ENCODE peak calls at places on chromosome 3, in ten cellular contexts. One of them, this sample, is unnamed.

GRCh38 chr3:42708611-42709151 is 6.1 kb upstream of the HHATL start:
- DNase-seq in right lobe of liver: no peak
- DNase-seq in AG04450: no peak
- DNase-seq in SK-N-SH: no peak
- DNase-seq in astrocyte of the cerebellum: no peak
- DNase-seq in Calu3: no peak
- DNase-seq in cardiac muscle cell: no peak
- DNase-seq in fibroblast of mammary gland: no peak
- DNase-seq in adrenal gland: peak
- DNase-seq in endothelial cell: no peak
- DNase-seq in this sample: no peak

GRCh38 chr3:19173945-19174344 is 25.6 kb downstream of the KCNH8 start:
- DNase-seq in fibroblast of mammary gland: no peak
- DNase-seq in adrenal gland: no peak
- DNase-seq in AG04450: no peak
- DNase-seq in SK-N-SH: peak
- DNase-seq in right lobe of liver: no peak
- DNase-seq in Calu3: no peak
- DNase-seq in astrocyte of the cerebellum: no peak
- DNase-seq in cardiac muscle cell: no peak
- DNase-seq in endothelial cell: no peak
- DNase-seq in this sample: no peak

GRCh38 chr3:27293954-27294353 is 75.2 kb downstream of the NEK10 start:
- DNase-seq in fibroblast of mammary gland: no peak
- DNase-seq in astrocyte of the cerebellum: no peak
- DNase-seq in SK-N-SH: no peak
- DNase-seq in cardiac muscle cell: peak
- DNase-seq in adrenal gland: no peak
- DNase-seq in AG04450: peak
- DNase-seq in right lobe of liver: no peak
- DNase-seq in Calu3: no peak
- DNase-seq in endothelial cell: no peak
- DNase-seq in this sample: no peak

GRCh38 chr3:126113733-126114132 is 29.8 kb upstream of the SLC41A3 start:
- DNase-seq in endothelial cell: peak
- DNase-seq in right lobe of liver: no peak
- DNase-seq in AG04450: no peak
- DNase-seq in Calu3: peak
- DNase-seq in fibroblast of mammary gland: no peak
- DNase-seq in astrocyte of the cerebellum: no peak
- DNase-seq in cardiac muscle cell: peak
- DNase-seq in SK-N-SH: peak
- DNase-seq in adrenal gland: no peak
- DNase-seq in this sample: no peak

GRCh38 chr3:185188816-185189215 is 36.0 kb upstream of the C3orf70 start:
- DNase-seq in endothelial cell: no peak
- DNase-seq in adrenal gland: no peak
- DNase-seq in astrocyte of the cerebellum: no peak
- DNase-seq in right lobe of liver: no peak
- DNase-seq in AG04450: no peak
- DNase-seq in fibroblast of mammary gland: no peak
- DNase-seq in SK-N-SH: no peak
- DNase-seq in Calu3: no peak
- DNase-seq in cardiac muscle cell: no peak
- DNase-seq in this sample: no peak

GRCh38 chr3:190086191-190086590 is 34.5 kb downstream of the P3H2 start:
- DNase-seq in AG04450: no peak
- DNase-seq in SK-N-SH: no peak
- DNase-seq in fibroblast of mammary gland: no peak
- DNase-seq in endothelial cell: no peak
- DNase-seq in Calu3: no peak
- DNase-seq in cardiac muscle cell: peak
- DNase-seq in right lobe of liver: no peak
- DNase-seq in astrocyte of the cerebellum: no peak
- DNase-seq in adrenal gland: no peak
- DNase-seq in this sample: no peak

GRCh38 chr3:125203731-125204130 is 8.8 kb downstream of the SLC12A8 start:
- DNase-seq in adrenal gland: no peak
- DNase-seq in Calu3: no peak
- DNase-seq in fibroblast of mammary gland: no peak
- DNase-seq in SK-N-SH: no peak
- DNase-seq in astrocyte of the cerebellum: no peak
- DNase-seq in right lobe of liver: no peak
- DNase-seq in endothelial cell: no peak
- DNase-seq in cardiac muscle cell: no peak
- DNase-seq in AG04450: no peak
- DNase-seq in this sample: no peak

GRCh38 chr3:48433472-48434118 is 3.7 kb upstream of the PLXNB1 start:
- DNase-seq in endothelial cell: no peak
- DNase-seq in Calu3: peak
- DNase-seq in SK-N-SH: no peak
- DNase-seq in right lobe of liver: no peak
- DNase-seq in cardiac muscle cell: no peak
- DNase-seq in fibroblast of mammary gland: peak
- DNase-seq in AG04450: no peak
- DNase-seq in astrocyte of the cerebellum: no peak
- DNase-seq in adrenal gland: no peak
- DNase-seq in this sample: no peak

GRCh38 chr3:51955893-51956770 is 951 bp downstream of the GPR62 start:
- DNase-seq in adrenal gland: peak
- DNase-seq in SK-N-SH: peak
- DNase-seq in endothelial cell: peak
- DNase-seq in Calu3: peak
- DNase-seq in right lobe of liver: peak
- DNase-seq in fibroblast of mammary gland: peak
- DNase-seq in AG04450: no peak
- DNase-seq in cardiac muscle cell: peak
- DNase-seq in astrocyte of the cerebellum: no peak
- DNase-seq in this sample: no peak

GRCh38 chr3:15601046-15601398 is 347 bp downstream of the HACL1 start:
- DNase-seq in cardiac muscle cell: no peak
- DNase-seq in astrocyte of the cerebellum: no peak
- DNase-seq in AG04450: no peak
- DNase-seq in right lobe of liver: no peak
- DNase-seq in SK-N-SH: no peak
- DNase-seq in endothelial cell: no peak
- DNase-seq in fibroblast of mammary gland: no peak
- DNase-seq in adrenal gland: no peak
- DNase-seq in Calu3: no peak
- DNase-seq in this sample: no peak

GRCh38 chr3:5431811-5432378 is 244.4 kb downstream of the EDEM1 start:
- DNase-seq in endothelial cell: no peak
- DNase-seq in fibroblast of mammary gland: no peak
- DNase-seq in astrocyte of the cerebellum: no peak
- DNase-seq in AG04450: no peak
- DNase-seq in cardiac muscle cell: no peak
- DNase-seq in Calu3: no peak
- DNase-seq in adrenal gland: no peak
- DNase-seq in SK-N-SH: no peak
- DNase-seq in right lobe of liver: no peak
- DNase-seq in this sample: no peak

GRCh38 chr3:61663728-61664492 is 102.5 kb downstream of the PTPRG start:
- DNase-seq in astrocyte of the cerebellum: peak
- DNase-seq in fibroblast of mammary gland: peak
- DNase-seq in cardiac muscle cell: no peak
- DNase-seq in AG04450: peak
- DNase-seq in right lobe of liver: no peak
- DNase-seq in adrenal gland: no peak
- DNase-seq in Calu3: no peak
- DNase-seq in endothelial cell: no peak
- DNase-seq in SK-N-SH: peak
- DNase-seq in this sample: peak

GRCh38 chr3:46917257-46917656 is 39.7 kb downstream of the PTH1R start:
- DNase-seq in cardiac muscle cell: no peak
- DNase-seq in SK-N-SH: no peak
- DNase-seq in astrocyte of the cerebellum: no peak
- DNase-seq in right lobe of liver: no peak
- DNase-seq in fibroblast of mammary gland: peak
- DNase-seq in Calu3: no peak
- DNase-seq in adrenal gland: no peak
- DNase-seq in endothelial cell: no peak
- DNase-seq in AG04450: no peak
- DNase-seq in this sample: no peak

GRCh38 chr3:169085827-169086226 is 577.7 kb downstream of the MECOM start:
- DNase-seq in right lobe of liver: no peak
- DNase-seq in astrocyte of the cerebellum: peak
- DNase-seq in endothelial cell: no peak
- DNase-seq in cardiac muscle cell: no peak
- DNase-seq in fibroblast of mammary gland: peak
- DNase-seq in AG04450: peak
- DNase-seq in SK-N-SH: no peak
- DNase-seq in Calu3: no peak
- DNase-seq in adrenal gland: no peak
- DNase-seq in this sample: peak

GRCh38 chr3:45001738-45002137 is 24.4 kb upstream of the CLEC3B start:
- DNase-seq in AG04450: no peak
- DNase-seq in Calu3: no peak
- DNase-seq in astrocyte of the cerebellum: no peak
- DNase-seq in right lobe of liver: no peak
- DNase-seq in adrenal gland: no peak
- DNase-seq in endothelial cell: no peak
- DNase-seq in fibroblast of mammary gland: no peak
- DNase-seq in SK-N-SH: no peak
- DNase-seq in cardiac muscle cell: no peak
- DNase-seq in this sample: no peak
- TF ChIP-seq CTCF in AG04450: peak
- TF ChIP-seq CTCF in Calu3: no peak
- TF ChIP-seq CTCF in astrocyte of the cerebellum: no peak
- TF ChIP-seq CTCF in right lobe of liver: no peak
- TF ChIP-seq CTCF in adrenal gland: no peak
- TF ChIP-seq CTCF in endothelial cell: no peak
- TF ChIP-seq CTCF in fibroblast of mammary gland: peak
- TF ChIP-seq CTCF in SK-N-SH: peak
- TF ChIP-seq CTCF in cardiac muscle cell: no peak
- TF ChIP-seq CTCF in this sample: no peak

GRCh38 chr3:113279686-113280085 is 68.3 kb downstream of the BOC start:
- DNase-seq in endothelial cell: no peak
- DNase-seq in right lobe of liver: no peak
- DNase-seq in astrocyte of the cerebellum: no peak
- DNase-seq in adrenal gland: no peak
- DNase-seq in cardiac muscle cell: no peak
- DNase-seq in fibroblast of mammary gland: no peak
- DNase-seq in SK-N-SH: no peak
- DNase-seq in AG04450: no peak
- DNase-seq in Calu3: no peak
- DNase-seq in this sample: no peak
- TF ChIP-seq CTCF in endothelial cell: no peak
- TF ChIP-seq CTCF in right lobe of liver: no peak
- TF ChIP-seq CTCF in astrocyte of the cerebellum: no peak
- TF ChIP-seq CTCF in adrenal gland: no peak
- TF ChIP-seq CTCF in cardiac muscle cell: no peak
- TF ChIP-seq CTCF in fibroblast of mammary gland: no peak
- TF ChIP-seq CTCF in SK-N-SH: no peak
- TF ChIP-seq CTCF in AG04450: no peak
- TF ChIP-seq CTCF in Calu3: no peak
- TF ChIP-seq CTCF in this sample: no peak

GRCh38 chr3:101544181-101544850 is 17.4 kb upstream of the TRMT10C start:
- DNase-seq in cardiac muscle cell: no peak
- DNase-seq in astrocyte of the cerebellum: no peak
- DNase-seq in Calu3: no peak
- DNase-seq in endothelial cell: no peak
- DNase-seq in fibroblast of mammary gland: no peak
- DNase-seq in AG04450: no peak
- DNase-seq in right lobe of liver: no peak
- DNase-seq in SK-N-SH: no peak
- DNase-seq in adrenal gland: no peak
- DNase-seq in this sample: no peak
- TF ChIP-seq CTCF in cardiac muscle cell: peak
- TF ChIP-seq CTCF in astrocyte of the cerebellum: no peak
- TF ChIP-seq CTCF in Calu3: no peak
- TF ChIP-seq CTCF in endothelial cell: no peak
- TF ChIP-seq CTCF in fibroblast of mammary gland: no peak
- TF ChIP-seq CTCF in AG04450: no peak
- TF ChIP-seq CTCF in right lobe of liver: no peak
- TF ChIP-seq CTCF in SK-N-SH: no peak
- TF ChIP-seq CTCF in adrenal gland: no peak
- TF ChIP-seq CTCF in this sample: no peak

DNA sequence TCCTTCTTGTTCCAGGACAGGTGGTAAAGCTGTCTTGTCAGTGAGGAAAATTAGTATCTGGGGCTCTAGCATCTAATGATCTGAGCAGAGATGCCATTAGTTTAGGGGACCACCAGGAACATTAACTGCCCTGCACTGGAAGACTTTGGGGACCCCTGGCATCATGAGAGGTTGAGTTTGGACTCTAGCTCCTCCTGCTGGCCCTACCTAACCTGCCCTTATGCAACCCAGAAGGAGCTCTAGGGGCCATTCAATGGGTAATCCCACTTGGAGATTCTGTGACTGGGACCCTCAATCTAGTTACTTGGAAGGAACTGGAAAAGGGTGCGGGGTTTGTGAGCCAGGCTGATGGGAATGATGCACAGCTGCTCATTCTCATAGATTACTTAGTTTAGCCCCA is 451.0 kb downstream of the EPHB1 start:
- DNase-seq in endothelial cell: no peak
- DNase-seq in astrocyte of the cerebellum: no peak
- DNase-seq in Calu3: no peak
- DNase-seq in right lobe of liver: no peak
- DNase-seq in fibroblast of mammary gland: no peak
- DNase-seq in SK-N-SH: no peak
- DNase-seq in adrenal gland: no peak
- DNase-seq in cardiac muscle cell: no peak
- DNase-seq in AG04450: no peak
- DNase-seq in this sample: no peak
- TF ChIP-seq CTCF in endothelial cell: no peak
- TF ChIP-seq CTCF in astrocyte of the cerebellum: no peak
- TF ChIP-seq CTCF in Calu3: no peak
- TF ChIP-seq CTCF in right lobe of liver: peak
- TF ChIP-seq CTCF in fibroblast of mammary gland: no peak
- TF ChIP-seq CTCF in SK-N-SH: no peak
- TF ChIP-seq CTCF in adrenal gland: no peak
- TF ChIP-seq CTCF in cardiac muscle cell: no peak
- TF ChIP-seq CTCF in AG04450: no peak
- TF ChIP-seq CTCF in this sample: peak